ENCODE peak calls at places on chromosomes 3 and 15, in five cellular contexts. W is DND-41, A is sigmoid colon, I is AG09309, H is neural progenitor cell. N is an unnamed sample.

GRCh38 chr3:123352134-123352554 is 96.7 kb downstream of the ADCY5 start:
- DNase-seq in W (no peak), A (peak), I (no peak), H (no peak), N (no peak)

GRCh38 chr3:141399979-141400971 is 32.0 kb downstream of the ZBTB38 start:
- DNase-seq in W (no peak), A (no peak), I (no peak), H (peak), N (no peak)

GRCh38 chr3:29594261-29594660 is 313.4 kb downstream of the RBMS3 start:
- DNase-seq in W (no peak), A (no peak), I (no peak), H (no peak), N (no peak)

GRCh38 chr3:106844638-106845037 is 532.6 kb upstream of the CCDC54 start:
- DNase-seq in W (no peak), A (no peak), I (no peak), H (no peak), N (no peak)

GRCh38 chr15:32941823-32942222 is 224.0 kb downstream of the GREM1 start:
- DNase-seq in W (no peak), A (no peak), I (no peak), H (no peak), N (peak)

GRCh38 chr15:75204340-75205063 is 2.8 kb downstream of the C15orf39 start:
- DNase-seq in W (peak), A (peak), I (peak), H (peak), N (peak)

GRCh38 chr3:64571982-64572381 is 115.8 kb downstream of the ADAMTS9 start:
- DNase-seq in W (no peak), A (no peak), I (no peak), H (no peak), N (no peak)

GRCh38 chr15:66879511-66879910 is 177.5 kb downstream of the SMAD6 start:
- DNase-seq in W (no peak), A (no peak), I (no peak), H (no peak), N (no peak)

GRCh38 chr3:132134611-132135010 is 99.8 kb upstream of the CPNE4 start:
- DNase-seq in W (no peak), A (no peak), I (peak), H (no peak), N (no peak)

GRCh38 chr3:107198522-107199271 is 178.5 kb upstream of the CCDC54 start:
- DNase-seq in W (no peak), A (no peak), I (peak), H (no peak), N (no peak)

GRCh38 chr15:26037369-26037768 is 174.2 kb upstream of the ATP10A start:
- DNase-seq in W (no peak), A (no peak), I (no peak), H (no peak), N (no peak)

GRCh38 chr15:63165166-63165859 is 8.0 kb upstream of the RPS27L start:
- DNase-seq in W (no peak), A (no peak), I (no peak), H (no peak), N (no peak)

GRCh38 chr3:68007621-68008226 is 353.3 kb upstream of the SUCLG2 start:
- DNase-seq in W (no peak), A (no peak), I (no peak), H (peak), N (peak)

GRCh38 chr3:167166594-167167253 is 213.4 kb downstream of the ZBBX start:
- DNase-seq in W (no peak), A (no peak), I (no peak), H (peak), N (no peak)

GRCh38 chr15:53522878-53523455 is 236.5 kb downstream of the WDR72 start:
- DNase-seq in W (no peak), A (no peak), I (no peak), H (peak), N (peak)

GRCh38 chr3:138974467-138974866 is 27.4 kb downstream of the FOXL2NB start:
- DNase-seq in W (no peak), A (no peak), I (no peak), H (no peak), N (no peak)

GRCh38 chr3:188595890-188596376 is 442.0 kb downstream of the LPP start:
- DNase-seq in W (no peak), A (no peak), I (peak), H (no peak), N (no peak)

GRCh38 chr3:9808345-9809037 is 1.6 kb upstream of the TTLL3 start:
- DNase-seq in W (peak), A (no peak), I (no peak), H (peak), N (peak)
- TF ChIP-seq CTCF in W (peak), A (no peak), I (peak), H (peak), N (no peak)

DNA sequence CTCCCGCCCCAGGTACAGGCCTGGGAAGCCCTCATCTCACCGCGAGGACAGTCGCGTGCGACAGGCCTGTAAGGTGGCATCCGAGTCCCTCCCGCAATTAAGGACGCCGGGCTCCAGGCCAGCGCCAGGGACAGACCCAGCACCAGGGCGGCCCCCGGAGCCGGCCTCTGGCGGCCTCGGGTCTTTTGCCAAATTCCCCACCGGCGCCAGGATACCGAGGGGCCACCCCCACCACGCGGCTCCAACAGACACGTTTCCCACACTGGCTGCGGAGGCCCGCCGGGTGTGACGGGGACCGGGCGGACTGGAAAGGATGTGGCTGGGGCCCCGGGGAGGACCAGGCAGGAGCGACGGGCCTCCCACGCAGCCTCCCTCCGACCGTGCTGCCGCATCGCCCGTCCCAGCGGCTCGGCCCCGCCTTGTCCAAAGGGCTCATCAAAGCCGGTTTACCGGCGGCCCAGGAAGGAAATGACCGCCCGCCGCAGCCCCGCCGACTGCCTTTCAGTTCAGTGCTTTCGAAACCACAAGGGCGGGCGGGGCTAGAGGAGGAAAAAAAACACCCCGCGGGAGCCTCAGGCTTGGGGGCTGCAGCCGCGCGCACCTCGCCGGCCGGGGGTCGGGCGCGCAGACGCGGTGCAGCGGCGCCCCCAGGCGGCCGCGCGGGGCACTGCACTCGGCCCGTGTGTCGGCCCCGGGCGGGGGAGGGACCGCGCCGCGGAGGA is 11.2 kb downstream of the XXYLT1 start:
- DNase-seq in W (peak), A (peak), I (peak), H (peak), N (peak)
- TF ChIP-seq CTCF in W (peak), A (peak), I (peak), H (peak), N (no peak)

DNA sequence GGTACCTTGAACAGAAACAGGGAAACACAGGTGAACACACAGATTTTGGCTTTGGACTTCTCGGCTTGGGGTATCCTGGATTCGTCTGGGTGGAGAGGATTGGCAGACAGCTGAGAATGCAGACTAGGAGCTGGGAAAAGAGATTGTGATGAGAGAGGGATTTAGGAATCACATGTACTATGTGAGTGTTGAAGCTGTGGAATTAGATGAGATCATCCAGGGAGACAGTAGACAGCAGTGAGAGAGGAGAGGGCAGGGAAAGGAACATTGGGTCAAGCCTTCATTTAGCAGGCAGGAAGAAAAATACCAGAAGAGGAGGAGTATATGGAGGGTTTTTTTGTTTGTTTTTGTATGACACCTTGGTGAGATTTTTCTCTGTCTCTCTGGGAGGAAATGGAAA is 262.1 kb upstream of the TBL1XR1 start:
- DNase-seq in W (no peak), A (no peak), I (no peak), H (no peak), N (no peak)
- TF ChIP-seq CTCF in W (no peak), A (no peak), I (no peak), H (no peak), N (no peak)

GRCh38 chr3:185460283-185460682 is 38.6 kb downstream of the TMEM41A start:
- DNase-seq in W (no peak), A (no peak), I (no peak), H (no peak), N (no peak)

GRCh38 chr3:185457376-185457775 is 41.5 kb downstream of the TMEM41A start:
- DNase-seq in W (no peak), A (no peak), I (no peak), H (no peak), N (no peak)

GRCh38 chr3:185455860-185456259 is 43.0 kb downstream of the TMEM41A start:
- DNase-seq in W (no peak), A (no peak), I (no peak), H (no peak), N (no peak)

GRCh38 chr3:185465471-185465870 is 33.4 kb downstream of the TMEM41A start:
- DNase-seq in W (no peak), A (no peak), I (no peak), H (no peak), N (no peak)

DNA sequence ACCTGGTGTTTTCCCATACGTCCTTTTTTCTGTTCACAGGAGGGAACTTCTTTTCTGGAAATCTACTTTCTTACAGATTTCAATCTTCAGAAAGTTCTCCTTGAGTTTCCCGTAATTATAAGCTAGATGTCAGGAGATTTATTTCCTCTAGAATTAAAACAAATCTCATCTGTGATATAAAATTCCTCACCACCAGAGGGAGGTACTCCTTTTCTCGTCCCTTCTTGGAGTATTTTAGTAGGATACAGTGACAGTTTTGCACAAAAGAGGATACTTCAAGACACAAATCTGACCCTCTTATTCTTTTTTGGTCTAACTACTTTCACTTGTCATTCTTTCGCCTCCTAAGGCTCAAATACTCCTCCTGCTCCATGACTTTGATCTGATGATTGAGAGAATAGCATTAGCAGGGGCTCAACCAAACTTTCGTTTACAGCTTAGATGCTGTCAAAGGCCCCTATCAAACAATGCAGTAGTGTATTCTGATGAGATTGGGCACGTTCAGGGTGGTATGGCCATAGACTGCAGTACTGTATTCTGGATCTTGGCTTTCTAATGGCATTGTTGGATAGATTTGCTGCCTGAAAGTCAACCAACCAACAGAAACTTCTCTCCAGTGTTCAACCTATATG is 38.0 kb downstream of the TMEM41A start:
- DNase-seq in W (no peak), A (no peak), I (no peak), H (no peak), N (no peak)
- TF ChIP-seq CTCF in W (peak), A (no peak), I (peak), H (peak), N (peak)

DNA sequence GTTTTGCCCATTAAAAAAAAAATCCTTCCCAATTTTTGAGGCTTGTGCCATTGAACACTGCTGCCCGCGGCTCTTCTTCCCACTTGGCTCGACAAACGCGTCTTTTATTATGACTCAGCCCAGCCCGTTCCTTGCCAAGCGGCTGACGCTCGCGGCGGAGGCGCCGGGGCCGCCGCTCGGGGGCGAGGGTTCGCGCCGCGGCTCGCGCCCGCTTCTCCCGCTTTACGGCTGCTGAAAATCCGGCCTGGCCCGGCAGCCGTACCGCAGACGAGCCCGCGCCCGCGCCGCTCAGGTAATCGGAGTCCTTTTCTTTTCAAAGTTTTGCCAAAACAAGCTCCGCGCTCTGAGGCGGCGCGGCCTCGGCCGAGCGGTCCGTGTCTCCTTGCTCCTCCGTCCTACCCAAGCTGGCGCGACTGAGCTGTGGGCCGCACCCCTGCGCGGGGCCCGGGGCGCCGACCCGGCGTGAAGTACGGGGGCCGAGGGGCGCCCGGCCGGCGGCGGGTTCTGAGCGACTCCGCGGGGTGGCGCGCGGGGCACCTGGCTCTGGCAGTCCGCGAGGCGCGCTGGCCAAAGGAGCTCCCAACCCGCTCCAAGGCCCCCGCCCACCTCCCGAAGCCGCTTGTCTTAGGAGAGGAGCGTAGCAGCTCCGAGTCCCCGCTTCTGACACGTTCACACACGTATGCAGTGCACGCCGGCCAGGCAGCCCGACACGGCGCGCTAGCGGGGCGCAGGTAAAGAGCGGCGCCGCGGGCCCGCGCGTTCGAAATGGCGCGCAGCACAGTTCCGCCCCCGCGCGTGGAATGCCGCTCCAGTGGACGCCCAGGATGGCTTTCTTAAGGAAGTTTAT is 418.2 kb upstream of the NAALADL2 start:
- DNase-seq in W (peak), A (peak), I (peak), H (peak), N (peak)
- TF ChIP-seq CTCF in W (no peak), A (no peak), I (no peak), H (peak), N (no peak)

GRCh38 chr3:172958565-172958964 is 182.5 kb downstream of the SPATA16 start:
- DNase-seq in W (no peak), A (no peak), I (no peak), H (no peak), N (no peak)
- TF ChIP-seq CTCF in W (no peak), A (no peak), I (no peak), H (no peak), N (no peak)

DNA sequence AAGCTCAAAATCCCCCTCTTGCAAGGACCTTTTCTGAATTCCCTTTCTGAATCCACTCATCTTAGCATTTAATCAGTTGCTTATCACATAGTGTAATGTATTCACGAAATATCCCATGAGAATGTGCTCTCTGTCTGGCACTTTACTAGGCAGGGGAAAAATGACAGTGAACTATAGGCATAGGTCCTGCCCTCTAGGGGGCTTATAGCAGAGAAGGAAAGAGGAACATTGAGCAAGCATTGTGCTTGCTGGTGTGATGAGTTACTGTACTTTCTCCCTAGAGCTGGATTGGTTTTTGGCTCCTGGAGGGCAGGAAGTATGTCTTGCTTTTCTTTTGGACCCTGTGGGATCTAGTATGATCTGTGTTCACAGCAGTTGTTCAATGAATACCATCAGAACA is 26.5 kb downstream of the DUOX2 start:
- DNase-seq in W (no peak), A (no peak), I (no peak), H (no peak), N (no peak)
- TF ChIP-seq CTCF in W (no peak), A (no peak), I (no peak), H (peak), N (no peak)

GRCh38 chr15:27358751-27359434 is 387.9 kb downstream of the GABRG3 start:
- DNase-seq in W (no peak), A (no peak), I (no peak), H (peak), N (peak)
- TF ChIP-seq CTCF in W (peak), A (peak), I (peak), H (peak), N (peak)

N was measured in nephron progenitor cell.